ENCODE peak calls at places on chromosomes 7 and 10, in nine cellular contexts. X is fibroblast of the aortic adventitia; R is small intestine; B is activated CD4-positive, alpha-beta T cell treated with anti-CD3 and anti-CD28 coated beads, Interleukin-2, amount 50 U/mL, for 1 hour; D is activated T-cell treated with anti-CD3 and anti-CD28 coated beads for 1 hour; Z is NAMALWA; A is PC-3; E is NCI-H526 treated with DMSO at 0.1 percent for 48 hours; H is gastrocnemius medialis. G is an unnamed sample.

GRCh38 chr7:26992670-26993069 is 103.1 kb downstream of the HOXA1 start:
- DNase-seq in X (no peak), R (no peak), B (no peak), D (no peak), Z (no peak), A (no peak), E (no peak), H (no peak), G (no peak)

GRCh38 chr10:104456817-104457657 is 103.4 kb downstream of the CFAP58 start:
- DNase-seq in X (no peak), R (no peak), B (no peak), D (no peak), Z (no peak), A (no peak), E (no peak), H (no peak), G (no peak)

GRCh38 chr7:134331393-134331792 is 14.7 kb upstream of the SLC35B4 start:
- DNase-seq in X (no peak), R (no peak), B (no peak), D (no peak), Z (no peak), A (no peak), E (no peak), H (no peak), G (no peak)

GRCh38 chr10:44745920-44746319 is 165.2 kb upstream of the TMEM72 start:
- DNase-seq in X (no peak), R (peak), B (no peak), D (no peak), Z (no peak), A (no peak), E (no peak), H (no peak), G (no peak)

GRCh38 chr7:25807212-25807611 is 344.8 kb upstream of the NFE2L3 start:
- DNase-seq in X (no peak), R (no peak), B (no peak), D (no peak), Z (no peak), A (no peak), E (no peak), H (no peak), G (no peak)

GRCh38 chr7:151482883-151483699 is 36.6 kb downstream of the RHEB start:
- DNase-seq in X (no peak), R (no peak), B (no peak), D (no peak), Z (no peak), A (no peak), E (no peak), H (no peak), G (no peak)

GRCh38 chr7:151809156-151809863 is 67.6 kb downstream of the PRKAG2 start:
- DNase-seq in X (no peak), R (no peak), B (no peak), D (no peak), Z (no peak), A (no peak), E (no peak), H (no peak), G (no peak)

GRCh38 chr7:78099715-78100477 is 301.3 kb downstream of the PHTF2 start:
- DNase-seq in X (peak), R (no peak), B (no peak), D (no peak), Z (no peak), A (peak), E (no peak), H (no peak), G (no peak)

GRCh38 chr7:114854369-114854768 is 67.5 kb upstream of the MDFIC start:
- DNase-seq in X (no peak), R (no peak), B (no peak), D (no peak), Z (no peak), A (no peak), E (no peak), H (no peak), G (no peak)

GRCh38 chr7:155296788-155297516 is 726 bp upstream of the INSIG1 start:
- DNase-seq in X (peak), R (peak), B (peak), D (peak), Z (peak), A (peak), E (peak), H (peak), G (peak)

GRCh38 chr7:150420987-150421674 is 29.3 kb upstream of the GIMAP8 start:
- DNase-seq in X (peak), R (peak), B (peak), D (peak), Z (peak), A (peak), E (peak), H (peak), G (peak)

GRCh38 chr10:20622522-20623270 is 274.4 kb downstream of the NEBL start:
- DNase-seq in X (no peak), R (no peak), B (no peak), D (no peak), Z (no peak), A (peak), E (peak), H (no peak), G (peak)

GRCh38 chr7:143043391-143043790 is 8.8 kb upstream of the OR6V1 start:
- DNase-seq in X (peak), R (no peak), B (no peak), D (no peak), Z (no peak), A (no peak), E (no peak), H (no peak), G (no peak)

GRCh38 chr10:62924344-62924748 is 108.2 kb upstream of the EGR2 start:
- DNase-seq in X (no peak), R (peak), B (no peak), D (no peak), Z (no peak), A (no peak), E (no peak), H (no peak), G (no peak)